ENCODE peak calls at places on chromosomes 6 and 20, in eight cellular contexts. R is testis, K is body of pancreas, U is endothelial cell of umbilical vein, I is A549, C is tibial nerve, Z is H1, X is stomach. S is an unnamed sample.

GRCh38 chr6:72676995-72677394 is 55.1 kb downstream of the KCNQ5 start:
- DNase-seq in R (no peak), K (no peak), U (no peak), I (no peak), C (no peak), Z (no peak), X (no peak), S (no peak)

GRCh38 chr20:46215913-46216707 is 92.2 kb downstream of the CDH22 start:
- DNase-seq in R (no peak), K (peak; percentile 22), U (peak; percentile 18), I (peak; percentile 22), C (no peak), Z (peak; percentile 77), X (no peak), S (no peak)

GRCh38 chr6:167791036-167791779 is 35.5 kb upstream of the AFDN start:
- DNase-seq in R (peak; percentile 3), K (peak; percentile 63), U (no peak), I (no peak), C (no peak), Z (peak; percentile 32), X (no peak), S (no peak)

GRCh38 chr6:132132420-132132819 is 181.2 kb upstream of the CCN2 start:
- DNase-seq in R (no peak), K (peak; percentile 14), U (peak; percentile 92), I (no peak), C (no peak), Z (no peak), X (no peak), S (no peak)

GRCh38 chr20:49812463-49813304 is at the start of gene SLC9A8:
- DNase-seq in R (peak; percentile 95), K (peak; percentile 84), U (peak; percentile 87), I (peak; percentile 90), C (peak; percentile 59), Z (peak; percentile 87), X (peak; percentile 83), S (peak; percentile 89)

GRCh38 chr20:36726168-36726567 is 19.7 kb downstream of the NDRG3 start:
- DNase-seq in R (no peak), K (no peak), U (no peak), I (no peak), C (no peak), Z (no peak), X (no peak), S (no peak)

GRCh38 chr20:32605167-32605656 is 20.1 kb upstream of the NOL4L start:
- DNase-seq in R (peak; percentile 54), K (no peak), U (no peak), I (no peak), C (no peak), Z (no peak), X (no peak), S (peak; percentile 37)

GRCh38 chr20:31691646-31692275 is 30.9 kb downstream of the BCL2L1 start:
- DNase-seq in R (no peak), K (no peak), U (no peak), I (no peak), C (no peak), Z (no peak), X (no peak), S (no peak)

GRCh38 chr6:138955262-138955661 is 32.8 kb downstream of the REPS1 start:
- DNase-seq in R (no peak), K (no peak), U (no peak), I (no peak), C (no peak), Z (no peak), X (no peak), S (no peak)

GRCh38 chr20:10467985-10468845 is 33.1 kb downstream of the SLX4IP start:
- DNase-seq in R (no peak), K (no peak), U (peak; percentile 89), I (no peak), C (no peak), Z (no peak), X (no peak), S (no peak)

GRCh38 chr20:25195014-25195961 is at the start of gene ENTPD6:
- DNase-seq in R (peak; percentile 93), K (peak; percentile 95), U (peak; percentile 91), I (peak; percentile 93), C (peak; percentile 90), Z (peak; percentile 93), X (peak; percentile 94), S (peak; percentile 96)
- TF ChIP-seq POLR2A in R (peak; percentile 18), K (peak; percentile 86), U (peak; percentile 89), I (peak; percentile 94), C (peak; percentile 71), Z (peak; percentile 63), X (peak; percentile 74), S (peak; percentile 76)

DNA sequence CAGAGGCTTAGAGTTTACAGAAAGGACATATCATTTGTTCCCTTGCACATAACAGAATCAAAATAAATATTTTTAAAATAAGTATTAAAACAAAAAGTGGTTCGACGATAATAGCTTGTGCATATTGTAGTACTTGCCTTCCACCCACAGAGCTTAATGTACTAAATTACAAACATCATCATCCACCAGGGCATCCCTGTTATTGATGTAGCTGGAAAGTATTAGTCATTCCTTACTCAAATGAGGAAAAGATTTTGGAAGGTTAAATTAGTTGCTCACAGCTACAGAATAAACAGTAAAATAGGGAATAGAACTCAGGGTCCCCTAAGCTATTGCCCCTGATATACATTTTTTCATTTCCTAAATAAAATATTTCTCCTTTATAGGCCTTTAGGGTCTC is 150.3 kb downstream of the PTPRK start:
- DNase-seq in R (no peak), K (no peak), U (peak; percentile 71), I (no peak), C (no peak), Z (no peak), X (no peak), S (no peak)
- H3K27ac ChIP-seq in R (no peak overlapping the region), K (no peak overlapping the region), U (no peak overlapping the region), I (no peak overlapping the region), C (no peak overlapping the region), Z (no peak overlapping the region), X (no peak overlapping the region), S (peak overlapping the region; percentile 57)

GRCh38 chr6:35451354-35452185 is 568 bp upstream of the FANCE start:
- DNase-seq in R (no peak), K (no peak), U (peak; percentile 27), I (no peak), C (no peak), Z (no peak), X (no peak), S (peak; percentile 30)

GRCh38 chr6:35449287-35449881 is 2.8 kb upstream of the FANCE start:
- DNase-seq in R (peak; percentile 36), K (peak; percentile 35), U (peak; percentile 62), I (peak; percentile 60), C (no peak), Z (peak; percentile 56), X (peak; percentile 33), S (no peak)

GRCh38 chr6:35453236-35453635 is 1.1 kb downstream of the FANCE start:
- DNase-seq in R (no peak), K (no peak), U (no peak), I (no peak), C (no peak), Z (no peak), X (no peak), S (no peak)

GRCh38 chr6:35454843-35455110 is 2.6 kb downstream of the FANCE start:
- DNase-seq in R (no peak), K (no peak), U (no peak), I (no peak), C (no peak), Z (no peak), X (no peak), S (no peak)

DNA sequence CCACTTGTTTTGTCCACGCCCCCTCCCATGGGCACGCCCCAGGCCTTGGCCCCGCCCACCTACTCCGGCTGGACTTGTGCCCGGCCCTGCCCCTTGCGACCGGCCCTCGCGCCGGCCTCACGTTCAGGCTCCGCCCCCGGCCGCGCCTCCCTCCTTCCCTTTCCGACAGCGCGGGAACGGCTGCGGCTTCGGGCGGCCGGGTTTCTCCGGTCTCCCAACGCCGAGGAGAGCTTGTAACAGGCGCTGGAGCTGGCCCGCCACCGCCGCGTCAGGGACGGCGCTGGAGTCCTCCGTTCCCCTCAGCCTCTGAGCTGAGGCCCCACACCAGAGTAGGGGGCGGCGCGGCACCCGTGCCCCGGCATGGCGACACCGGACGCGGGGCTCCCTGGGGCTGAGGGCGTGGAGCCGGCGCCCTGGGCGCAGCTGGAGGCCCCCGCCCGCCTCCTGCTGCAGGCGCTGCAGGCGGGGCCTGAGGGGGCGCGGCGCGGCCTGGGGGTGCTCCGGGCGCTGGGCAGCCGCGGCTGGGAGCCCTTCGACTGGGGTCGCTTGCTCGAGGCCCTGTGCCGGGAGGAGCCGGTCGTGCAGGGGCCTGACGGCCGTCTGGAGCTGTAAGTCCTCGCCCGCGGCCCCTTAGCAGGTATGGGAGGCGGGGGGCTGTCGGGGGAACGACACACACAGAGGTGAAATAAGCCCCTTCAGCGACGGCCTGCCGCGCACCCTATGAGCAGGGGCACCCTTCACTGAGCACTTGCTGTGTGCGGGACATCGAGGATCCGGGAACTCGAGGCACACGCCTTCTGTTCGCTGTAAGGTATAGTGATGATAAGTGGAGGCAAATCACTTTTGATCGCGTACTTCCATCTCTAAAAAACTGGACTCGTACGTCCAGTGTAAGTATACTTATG is at the start of gene FANCE:
- DNase-seq in R (peak; percentile 97), K (peak; percentile 94), U (peak; percentile 98), I (peak; percentile 89), C (peak; percentile 95), Z (peak; percentile 100), X (peak; percentile 97), S (peak; percentile 98)
- TF ChIP-seq POLR2A in R (no peak), K (peak; percentile 14), U (no peak), I (peak; percentile 14), C (no peak), Z (no peak), X (no peak), S (peak; percentile 29)

GRCh38 chr6:160004018-160004417 is 35.1 kb downstream of the IGF2R start:
- DNase-seq in R (no peak), K (no peak), U (no peak), I (no peak), C (no peak), Z (no peak), X (no peak), S (no peak)

GRCh38 chr6:160005861-160006540 is 37.1 kb downstream of the IGF2R start:
- DNase-seq in R (peak; percentile 73), K (no peak), U (peak; percentile 26), I (no peak), C (no peak), Z (no peak), X (no peak), S (no peak)

GRCh38 chr6:160002882-160003281 is 34.0 kb downstream of the IGF2R start:
- DNase-seq in R (no peak), K (no peak), U (no peak), I (no peak), C (no peak), Z (no peak), X (no peak), S (no peak)

GRCh38 chr6:160005211-160005610 is 36.3 kb downstream of the IGF2R start:
- DNase-seq in R (no peak), K (no peak), U (no peak), I (no peak), C (no peak), Z (no peak), X (no peak), S (no peak)

GRCh38 chr6:160004419-160005160 is 35.7 kb downstream of the IGF2R start:
- DNase-seq in R (no peak), K (no peak), U (no peak), I (no peak), C (no peak), Z (no peak), X (no peak), S (no peak)
- H3K27ac ChIP-seq in R (no peak overlapping the region), K (no peak overlapping the region), U (no peak overlapping the region), I (no peak overlapping the region), C (no peak overlapping the region), Z (no peak overlapping the region), X (no peak overlapping the region), S (no peak overlapping the region)

GRCh38 chr20:41316602-41317535 is 662 bp downstream of the ZHX3 start:
- DNase-seq in R (peak; percentile 86), K (peak; percentile 74), U (peak; percentile 72), I (peak; percentile 27), C (peak; percentile 76), Z (peak; percentile 76), X (peak; percentile 75), S (peak; percentile 84)
- TF ChIP-seq POLR2A in R (no peak), K (peak; percentile 9), U (no peak), I (no peak), C (no peak), Z (no peak), X (no peak), S (no peak)

S was measured in transverse colon.